ENCODE peak calls at places on chromosomes 12 and 14, in five cellular contexts. J, B, K, R and V are unnamed samples.

GRCh38 chr14:68239988-68240387 is 420.4 kb downstream of the RAD51B start:
- DNase-seq in J (no peak), B (no peak), K (no peak), R (no peak), V (no peak)

GRCh38 chr14:51507556-51508511 is 143.9 kb upstream of the FRMD6 start:
- DNase-seq in J (no peak), B (no peak), K (no peak), R (no peak), V (no peak)

GRCh38 chr14:102688290-102688689 is 89.0 kb upstream of the TRAF3 start:
- DNase-seq in J (no peak), B (no peak), K (no peak), R (no peak), V (no peak)

GRCh38 chr14:94882401-94882800 is 112.5 kb upstream of the GSC start:
- DNase-seq in J (no peak), B (no peak), K (no peak), R (no peak), V (no peak)

GRCh38 chr12:14275886-14276285 is 89.6 kb upstream of the ATF7IP start:
- DNase-seq in J (no peak), B (no peak), K (peak; percentile 32), R (no peak), V (no peak)

GRCh38 chr14:106039400-106039799 is 513.0 kb downstream of the TMEM121 start:
- DNase-seq in J (no peak), B (no peak), K (peak; percentile 11), R (peak; percentile 7), V (no peak)

GRCh38 chr12:53169644-53170043 is 10.9 kb upstream of the ZNF740 start:
- DNase-seq in J (no peak), B (no peak), K (no peak), R (no peak), V (no peak)

GRCh38 chr14:23385244-23385643 is 8.4 kb downstream of the CMTM5 start:
- DNase-seq in J (no peak), B (no peak), K (no peak), R (no peak), V (no peak)

GRCh38 chr12:76374395-76375020 is 26.3 kb upstream of the BBS10 start:
- DNase-seq in J (no peak), B (no peak), K (no peak), R (no peak), V (no peak)

GRCh38 chr12:99722690-99723486 is 75.3 kb downstream of the GARIN6 start:
- DNase-seq in J (no peak), B (peak; percentile 39), K (no peak), R (no peak), V (no peak)

GRCh38 chr12:52452101-52452500 is at the start of gene KRT6B:
- DNase-seq in J (no peak), B (no peak), K (no peak), R (no peak), V (no peak)

GRCh38 chr12:51760231-51760630 is 88.3 kb downstream of the FIGNL2 start:
- DNase-seq in J (no peak), B (no peak), K (no peak), R (no peak), V (no peak)

GRCh38 chr12:53803703-53804102 is 51.9 kb upstream of the CISTR start:
- DNase-seq in J (no peak), B (no peak), K (no peak), R (no peak), V (no peak)

GRCh38 chr14:101217972-101218371 is 314.4 kb upstream of the RTL1 start:
- DNase-seq in J (no peak), B (no peak), K (no peak), R (no peak), V (no peak)

GRCh38 chr12:3470296-3470695 is 20.7 kb upstream of the PRMT8 start:
- DNase-seq in J (no peak), B (no peak), K (no peak), R (no peak), V (no peak)

GRCh38 chr14:87934185-87934584 is 58.8 kb downstream of the GALC start:
- DNase-seq in J (no peak), B (no peak), K (no peak), R (no peak), V (no peak)

GRCh38 chr12:1533602-1534304 is 60.6 kb downstream of the FBXL14 start:
- DNase-seq in J (peak; percentile 77), B (no peak), K (peak; percentile 21), R (no peak), V (no peak)

GRCh38 chr12:45268672-45269406 is 52.9 kb downstream of the ANO6 start:
- DNase-seq in J (no peak), B (no peak), K (peak; percentile 50), R (peak; percentile 56), V (peak; percentile 31)

GRCh38 chr14:91749857-91750256 is 18.0 kb upstream of the CATSPERB start:
- DNase-seq in J (no peak), B (no peak), K (no peak), R (no peak), V (no peak)

GRCh38 chr12:11673666-11674464 is 24.4 kb downstream of the ETV6 start:
- DNase-seq in J (no peak), B (no peak), K (no peak), R (no peak), V (no peak)

GRCh38 chr14:99820702-99821331 is 27.6 kb downstream of the EML1 start:
- DNase-seq in J (no peak), B (no peak), K (no peak), R (no peak), V (no peak)

GRCh38 chr12:125272252-125272980 is 207.2 kb downstream of the AACS start:
- DNase-seq in J (no peak), B (no peak), K (no peak), R (no peak), V (no peak)

GRCh38 chr12:47828967-47829482 is 9.3 kb upstream of the HDAC7 start:
- DNase-seq in J (no peak), B (no peak), K (peak; percentile 92), R (peak; percentile 41), V (no peak)

GRCh38 chr14:75563931-75564330 is 14.5 kb upstream of the FLVCR2 start:
- DNase-seq in J (no peak), B (no peak), K (no peak), R (no peak), V (no peak)

GRCh38 chr14:103316723-103317122 is 17.3 kb upstream of the EIF5 start:
- DNase-seq in J (no peak), B (no peak), K (no peak), R (no peak), V (no peak)

GRCh38 chr12:92290016-92290685 is 144.5 kb upstream of the BTG1 start:
- DNase-seq in J (no peak), B (no peak), K (no peak), R (no peak), V (no peak)

GRCh38 chr12:89161553-89161952 is 190.7 kb downstream of the DUSP6 start:
- DNase-seq in J (no peak), B (no peak), K (no peak), R (no peak), V (no peak)
- TF ChIP-seq ZNF274 in J (no peak), B (no peak), K (no peak), R (no peak), V (no peak)

DNA sequence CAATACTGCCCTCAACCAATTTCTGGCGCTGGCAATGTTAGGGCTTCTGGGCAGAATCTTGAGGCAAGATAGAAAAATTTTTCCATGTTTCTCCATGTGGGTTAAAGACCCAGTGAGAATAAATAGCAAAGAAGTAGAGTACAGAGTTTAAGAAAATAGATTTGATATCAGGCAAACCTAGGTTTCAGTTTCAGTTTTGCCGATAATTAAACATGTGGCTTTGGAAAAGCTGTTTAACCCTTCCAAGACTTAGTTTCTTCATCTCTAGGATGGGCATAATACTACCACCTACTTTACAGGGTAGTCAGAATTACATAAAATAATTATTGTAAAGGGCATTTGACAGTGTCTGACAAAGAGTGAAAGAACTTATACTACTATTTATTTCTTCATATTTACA is 360.4 kb downstream of the PCNX1 start:
- DNase-seq in J (no peak), B (no peak), K (no peak), R (no peak), V (no peak)
- TF ChIP-seq ZNF274 in J (no peak), B (no peak), K (no peak), R (no peak), V (no peak)

DNA sequence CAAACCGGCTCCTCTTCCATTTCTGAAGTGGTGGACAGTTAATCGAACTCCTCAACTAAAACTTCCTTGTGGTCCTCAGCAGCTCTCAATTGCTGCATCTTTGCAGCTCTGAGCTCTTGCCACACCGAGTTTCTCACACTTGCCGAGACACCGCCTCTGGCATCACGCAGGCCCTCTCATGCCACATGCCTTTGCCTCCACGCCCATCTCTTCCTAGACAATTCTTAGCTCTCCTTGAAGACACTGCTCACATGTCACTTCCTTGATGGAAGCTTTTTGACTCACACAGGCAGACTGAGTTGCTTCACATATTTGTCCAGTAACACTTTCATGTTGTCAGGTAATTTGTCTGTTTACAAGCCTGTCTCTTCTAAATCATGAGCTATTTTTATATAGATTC is 29.2 kb downstream of the KCNA1 start:
- DNase-seq in J (no peak), B (no peak), K (no peak), R (no peak), V (no peak)
- TF ChIP-seq ZNF274 in J (no peak), B (no peak), K (no peak), R (no peak), V (no peak)

GRCh38 chr12:108299980-108300696 is 39.0 kb downstream of the CMKLR1 start:
- DNase-seq in J (no peak), B (no peak), K (no peak), R (no peak), V (no peak)
- TF ChIP-seq ZNF274 in J (no peak), B (no peak), K (no peak), R (no peak), V (no peak)